ENCODE peak calls at places on chromosomes 3 and 15, in four cellular contexts. S, H, V and G are unnamed samples.

GRCh38 chr3:42013652-42014442 is 51.9 kb upstream of the ULK4 start:
- DNase-seq in V (no peak), H (peak; percentile 11), S (no peak), G (no peak)

GRCh38 chr15:31477851-31478250 is 151.2 kb downstream of the KLF13 start:
- DNase-seq in V (no peak), S (peak; percentile 11), H (no peak), G (no peak)

GRCh38 chr15:80989518-80990478 is at the start of gene MESD:
- DNase-seq in V (peak; percentile 96), S (peak; percentile 95), H (peak; percentile 92), G (peak; percentile 71)

GRCh38 chr15:63539517-63539916 is 35.1 kb downstream of the USP3 start:
- DNase-seq in V (no peak), S (no peak), H (no peak), G (no peak)

GRCh38 chr3:37324752-37325407 is 150.5 kb upstream of the LRRFIP2 start:
- DNase-seq in S (no peak), H (no peak), V (peak; percentile 84), G (no peak)

GRCh38 chr15:39919740-39920509 is at the start of gene GPR176:
- DNase-seq in V (peak; percentile 88), H (peak; percentile 66), S (peak; percentile 64), G (peak; percentile 60)

GRCh38 chr3:140292684-140293083 is 357.7 kb downstream of the CLSTN2 start:
- DNase-seq in V (peak; percentile 85), S (no peak), H (peak; percentile 28), G (no peak)

GRCh38 chr3:123684636-123685035 is 99.8 kb upstream of the HACD2 start:
- DNase-seq in S (no peak), V (no peak), H (no peak), G (no peak)

GRCh38 chr3:187484547-187485325 is 116.6 kb downstream of the RTP4 start:
- DNase-seq in V (no peak), S (no peak), H (no peak), G (no peak)

GRCh38 chr3:55664387-55664786 is 177.3 kb upstream of the WNT5A start:
- DNase-seq in V (no peak), S (peak; percentile 52), H (no peak), G (no peak)

GRCh38 chr3:133038731-133039398 is 674 bp downstream of the TMEM108 start:
- DNase-seq in V (peak; percentile 6), H (no peak), S (peak; percentile 54), G (no peak)

GRCh38 chr3:146882206-146882605 is 277.1 kb upstream of the PLSCR5 start:
- DNase-seq in V (no peak), H (no peak), S (no peak), G (no peak)

GRCh38 chr15:58447244-58448010 is 15.6 kb downstream of the LIPC start:
- DNase-seq in S (no peak), H (peak; percentile 21), V (peak; percentile 95), G (peak; percentile 55)

GRCh38 chr15:48553559-48553958 is 92.0 kb downstream of the FBN1 start:
- DNase-seq in H (no peak), V (peak; percentile 38), S (no peak), G (no peak)

GRCh38 chr15:57604502-57604901 is 12.8 kb downstream of the MYZAP start:
- DNase-seq in H (no peak), S (no peak), V (no peak), G (no peak)

GRCh38 chr3:186772886-186773417 is 10.4 kb upstream of the EIF4A2 start:
- DNase-seq in V (no peak), S (peak; percentile 78), H (no peak), G (no peak)

GRCh38 chr3:131142580-131142979 is 115.9 kb downstream of the NEK11 start:
- DNase-seq in V (no peak), H (peak; percentile 35), S (no peak), G (no peak)
- TF ChIP-seq CTCF in V (peak; percentile 18), H (peak; percentile 51), S (no peak), G (peak; percentile 30)

GRCh38 chr3:75001330-75001729 is 386.9 kb upstream of the CNTN3 start:
- DNase-seq in S (no peak), H (no peak), V (no peak), G (no peak)
- TF ChIP-seq CTCF in S (peak; percentile 68), H (no peak), V (no peak), G (peak; percentile 54)

GRCh38 chr3:141345951-141346817 is 22.1 kb upstream of the ZBTB38 start:
- DNase-seq in V (no peak), S (no peak), H (no peak), G (no peak)
- TF ChIP-seq CTCF in V (no peak), S (no peak), H (no peak), G (no peak)

DNA sequence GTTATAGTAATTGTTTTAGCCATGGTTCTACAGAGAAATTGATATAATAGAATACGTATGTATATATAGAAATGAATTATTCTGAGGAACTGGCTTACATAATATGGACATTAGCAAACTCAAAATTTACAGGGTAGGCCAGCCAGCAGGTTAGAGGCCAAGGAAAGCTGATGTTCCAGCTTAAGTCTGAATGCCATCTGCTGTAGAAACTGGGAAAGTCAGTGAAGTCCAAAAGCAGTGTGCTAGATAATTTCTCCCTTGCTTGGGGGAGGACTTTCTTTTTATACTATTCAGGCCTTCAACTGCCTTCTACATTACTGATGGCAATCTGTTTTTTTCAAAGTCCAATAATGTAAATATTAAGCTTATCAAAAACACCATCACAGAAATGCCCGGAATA is 1174.7 kb downstream of the ZPLD1 start:
- DNase-seq in V (peak; percentile 0), H (no peak), S (no peak), G (no peak)
- TF ChIP-seq CTCF in V (no peak), H (no peak), S (no peak), G (no peak)

DNA sequence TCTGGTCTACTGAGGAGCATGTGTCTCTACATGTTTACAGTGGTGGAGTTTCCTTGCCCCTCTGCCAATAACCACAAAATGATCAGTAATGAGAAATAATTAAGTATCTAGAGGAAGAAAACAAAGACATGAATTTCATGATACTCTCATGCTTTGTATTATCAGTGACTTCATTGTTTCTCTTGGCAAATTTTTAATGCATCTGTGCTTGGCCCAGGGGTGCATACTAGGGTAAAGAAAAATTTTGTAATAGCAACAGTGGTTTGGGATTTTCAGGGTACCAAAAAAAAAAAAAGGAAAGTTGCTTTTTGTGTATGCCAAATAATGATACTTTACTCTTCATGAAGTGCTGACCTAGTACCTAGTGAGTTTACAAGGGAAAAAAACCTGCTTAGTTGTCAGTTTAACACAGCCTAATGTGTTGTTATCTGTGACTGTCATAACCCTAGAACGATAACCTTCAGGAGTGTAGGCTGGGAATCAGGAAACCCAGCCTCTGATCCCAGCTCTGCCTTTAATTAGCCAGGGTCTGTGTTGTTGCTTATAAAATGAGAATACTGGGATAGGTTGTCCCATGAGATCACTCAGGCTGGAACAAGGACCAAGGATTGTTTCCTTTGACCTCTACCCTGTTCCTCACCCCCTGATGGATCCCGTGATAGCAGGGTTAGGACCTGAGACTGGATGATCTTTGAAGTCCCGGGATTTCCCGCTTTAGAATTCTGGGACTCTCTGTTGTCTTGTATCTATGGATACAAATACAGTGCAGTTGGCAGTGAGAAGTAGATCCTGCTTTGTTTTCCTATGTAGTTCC is 117.5 kb downstream of the CMSS1 start:
- DNase-seq in H (no peak), V (peak; percentile 57), S (no peak), G (no peak)
- TF ChIP-seq CTCF in H (no peak), V (no peak), S (no peak), G (no peak)

GRCh38 chr3:117298273-117298672 is 588.7 kb downstream of the TUSC7 start:
- DNase-seq in V (no peak), H (no peak), S (no peak), G (no peak)

GRCh38 chr3:117306299-117306698 is 596.7 kb downstream of the TUSC7 start:
- DNase-seq in S (no peak), V (no peak), H (no peak), G (no peak)

GRCh38 chr3:117304681-117305080 is 595.1 kb downstream of the TUSC7 start:
- DNase-seq in S (no peak), V (no peak), H (no peak), G (no peak)

GRCh38 chr3:117303446-117303845 is 593.9 kb downstream of the TUSC7 start:
- DNase-seq in V (peak; percentile 10), H (no peak), S (no peak), G (no peak)

GRCh38 chr3:117302448-117302847 is 592.9 kb downstream of the TUSC7 start:
- DNase-seq in H (no peak), S (no peak), V (peak; percentile 24), G (no peak)
- TF ChIP-seq CTCF in H (no peak), S (no peak), V (no peak), G (no peak)

GRCh38 chr3:151383111-151383510 is 1.4 kb downstream of the P2RY12 start:
- DNase-seq in S (no peak), V (no peak), H (no peak), G (no peak)

GRCh38 chr3:151382671-151383070 is 1.9 kb downstream of the P2RY12 start:
- DNase-seq in H (no peak), S (no peak), V (no peak), G (no peak)

GRCh38 chr3:151383956-151384355 is 597 bp downstream of the P2RY12 start:
- DNase-seq in V (no peak), S (no peak), H (no peak), G (no peak)

GRCh38 chr3:151377768-151378385 is 6.7 kb downstream of the P2RY12 start:
- DNase-seq in H (no peak), S (no peak), V (no peak), G (no peak)

GRCh38 chr3:151379083-151379734 is 5.3 kb downstream of the P2RY12 start:
- DNase-seq in V (no peak), H (peak; percentile 57), S (peak; percentile 65), G (no peak)
- TF ChIP-seq CTCF in V (peak; percentile 81), H (peak; percentile 88), S (peak; percentile 90), G (peak; percentile 65)

GRCh38 chr3:8278448-8278847 is 223.2 kb upstream of the LMCD1 start:
- DNase-seq in H (peak; percentile 17), V (no peak), S (peak; percentile 40), G (no peak)
- TF ChIP-seq CTCF in H (peak; percentile 30), V (no peak), S (peak; percentile 36), G (no peak)

GRCh38 chr3:178795349-178795748 is 259.1 kb downstream of the KCNMB2 start:
- DNase-seq in H (no peak), V (no peak), S (peak; percentile 37), G (no peak)
- TF ChIP-seq CTCF in H (no peak), V (no peak), S (peak; percentile 43), G (no peak)